ENCODE peak calls at places on chromosomes 5 and 9, in four cellular contexts. T is tibial artery, Y is spleen, Q is GM23338. S is an unnamed sample.

GRCh38 chr5:176863041-176863764 is 35.9 kb downstream of the HK3 start:
- DNase-seq in Q (no peak), Y (no peak), T (no peak), S (no peak)

GRCh38 chr9:17134396-17134842 is 421 bp upstream of the CNTLN start:
- DNase-seq in T (no peak), Y (no peak), Q (no peak), S (no peak)

GRCh38 chr9:117403848-117404247 is 11.0 kb downstream of the ASTN2 start:
- DNase-seq in Y (no peak), T (no peak), Q (peak; percentile 41), S (no peak)

GRCh38 chr5:68730220-68731010 is 363.4 kb upstream of the SLC30A5 start:
- DNase-seq in Y (no peak), T (no peak), Q (no peak), S (peak; percentile 33)

GRCh38 chr5:60945760-60946253 is 802 bp downstream of the NDUFAF2 start:
- DNase-seq in Y (no peak), T (peak; percentile 69), Q (peak; percentile 55), S (peak; percentile 10)

GRCh38 chr9:134333874-134334581 is 7.8 kb downstream of the RXRA start:
- DNase-seq in Y (no peak), T (no peak), Q (no peak), S (no peak)

GRCh38 chr9:18800579-18800978 is 232.4 kb downstream of the SAXO1 start:
- DNase-seq in T (no peak), Q (no peak), Y (no peak), S (no peak)

GRCh38 chr5:36692791-36693763 is 86.7 kb downstream of the SLC1A3 start:
- DNase-seq in Q (peak; percentile 96), T (peak; percentile 87), Y (peak; percentile 92), S (peak; percentile 43)

GRCh38 chr9:103867886-103868285 is 226.2 kb upstream of the SMC2 start:
- DNase-seq in Y (no peak), T (no peak), Q (no peak), S (no peak)

GRCh38 chr5:1468247-1468612 is 23.0 kb upstream of the SLC6A3 start:
- DNase-seq in T (no peak), Y (no peak), Q (peak; percentile 79), S (no peak)

GRCh38 chr5:77645158-77645994 is 6.9 kb upstream of the OTP start:
- DNase-seq in Y (peak; percentile 87), T (no peak), Q (peak; percentile 72), S (no peak)

GRCh38 chr5:68746220-68747076 is 347.4 kb upstream of the SLC30A5 start:
- DNase-seq in Q (no peak), T (no peak), Y (no peak), S (no peak)

GRCh38 chr9:6383551-6384225 is 29.3 kb upstream of the UHRF2 start:
- DNase-seq in Y (no peak), Q (no peak), T (no peak), S (peak; percentile 24)

GRCh38 chr5:174735498-174736350 is 11.3 kb downstream of the MSX2 start:
- DNase-seq in T (no peak), Y (no peak), Q (peak; percentile 76), S (no peak)
- TF ChIP-seq CTCF in T (peak; percentile 33), Y (no peak), Q (peak; percentile 74), S (peak; percentile 62)

DNA sequence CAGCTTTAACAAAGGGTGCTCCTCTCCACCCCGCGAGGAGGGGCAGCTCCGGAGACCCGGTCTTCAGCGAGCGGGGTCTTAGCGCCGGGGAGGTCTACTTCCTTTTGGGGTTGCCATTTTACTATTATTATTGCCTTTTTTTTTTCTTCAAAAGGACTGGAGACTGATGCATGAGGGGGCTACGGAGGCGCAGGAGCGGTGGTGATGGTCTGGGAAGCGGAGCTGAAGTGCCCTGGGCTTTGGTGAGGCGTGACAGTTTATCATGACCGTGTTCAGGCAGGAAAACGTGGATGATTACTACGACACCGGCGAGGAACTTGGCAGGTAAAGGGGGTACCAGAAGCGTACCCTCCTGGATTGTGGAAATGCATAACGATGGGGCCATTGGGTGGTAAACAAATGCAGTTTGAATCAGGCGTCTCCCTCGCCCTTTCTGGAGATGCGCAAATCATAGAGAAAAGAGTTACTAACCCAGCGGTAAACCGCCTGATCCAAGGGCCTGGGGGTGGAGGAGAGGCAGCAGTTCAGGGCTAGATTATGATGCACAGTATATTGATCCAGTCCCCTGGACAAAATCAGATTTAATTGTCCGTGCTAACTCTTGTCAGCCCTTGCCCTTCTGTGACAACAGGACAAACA is 1.3 kb downstream of the DAPK1 start:
- DNase-seq in Y (no peak), Q (peak; percentile 38), T (no peak), S (no peak)
- H3K27ac ChIP-seq in Y (peak overlapping the region; percentile 54), Q (peak overlapping the region; percentile 57), T (peak overlapping the region; percentile 53), S (no peak overlapping the region)

GRCh38 chr9:105144076-105144475 is 100.4 kb upstream of the SLC44A1 start:
- DNase-seq in Y (no peak), Q (no peak), T (no peak), S (no peak)

GRCh38 chr9:105141448-105142101 is 102.9 kb upstream of the SLC44A1 start:
- DNase-seq in Y (no peak), T (no peak), Q (no peak), S (no peak)

GRCh38 chr9:105142406-105143092 is 101.9 kb upstream of the SLC44A1 start:
- DNase-seq in T (no peak), Q (no peak), Y (no peak), S (no peak)

GRCh38 chr9:105132576-105132975 is 111.9 kb upstream of the SLC44A1 start:
- DNase-seq in Q (no peak), Y (no peak), T (no peak), S (no peak)

GRCh38 chr9:105138306-105138801 is 106.1 kb upstream of the SLC44A1 start:
- DNase-seq in T (no peak), Q (peak; percentile 72), Y (no peak), S (no peak)
- H3K4me3 ChIP-seq in T (no peak overlapping the region), Q (peak overlapping the region; percentile 24), Y (no peak overlapping the region), S (no peak overlapping the region)

GRCh38 chr5:32519508-32519907 is 65.8 kb upstream of the SUB1 start:
- DNase-seq in Y (no peak), Q (no peak), T (no peak), S (no peak)
- TF ChIP-seq CTCF in Y (no peak), Q (no peak), T (no peak), S (no peak)

GRCh38 chr9:136961279-136962065 is 9.4 kb downstream of the LCN12 start:
- DNase-seq in Y (no peak), T (no peak), Q (no peak), S (no peak)

GRCh38 chr9:136962163-136962562 is 10.1 kb downstream of the LCN12 start:
- DNase-seq in T (no peak), Y (no peak), Q (no peak), S (no peak)

GRCh38 chr9:136958898-136959850 is 7.1 kb downstream of the LCN12 start:
- DNase-seq in Y (no peak), T (no peak), Q (no peak), S (no peak)

GRCh38 chr9:136960212-136960937 is 8.3 kb downstream of the LCN12 start:
- DNase-seq in T (no peak), Q (no peak), Y (no peak), S (no peak)

DNA sequence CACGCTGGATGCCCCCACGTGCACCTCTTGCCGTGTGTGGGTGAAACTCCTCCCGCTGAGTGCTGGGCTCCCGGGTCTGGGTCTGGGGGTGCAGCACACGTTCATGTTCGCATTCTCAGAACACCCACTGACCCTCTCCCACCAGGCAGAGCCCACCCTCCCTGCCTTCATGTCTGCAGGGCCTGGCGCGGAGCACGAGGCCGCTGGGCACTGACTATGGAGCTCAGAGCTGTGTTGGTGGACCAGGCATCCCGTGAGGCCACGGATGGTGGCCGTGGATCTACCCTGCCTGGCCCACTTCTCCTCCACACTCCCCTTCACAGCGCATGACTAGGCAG is 8.8 kb downstream of the LCN12 start:
- DNase-seq in Q (no peak), T (no peak), Y (no peak), S (no peak)
- H3K27ac ChIP-seq in Q (no peak overlapping the region), T (peak overlapping the region; percentile 47), Y (peak overlapping the region; percentile 41), S (no peak overlapping the region)

DNA sequence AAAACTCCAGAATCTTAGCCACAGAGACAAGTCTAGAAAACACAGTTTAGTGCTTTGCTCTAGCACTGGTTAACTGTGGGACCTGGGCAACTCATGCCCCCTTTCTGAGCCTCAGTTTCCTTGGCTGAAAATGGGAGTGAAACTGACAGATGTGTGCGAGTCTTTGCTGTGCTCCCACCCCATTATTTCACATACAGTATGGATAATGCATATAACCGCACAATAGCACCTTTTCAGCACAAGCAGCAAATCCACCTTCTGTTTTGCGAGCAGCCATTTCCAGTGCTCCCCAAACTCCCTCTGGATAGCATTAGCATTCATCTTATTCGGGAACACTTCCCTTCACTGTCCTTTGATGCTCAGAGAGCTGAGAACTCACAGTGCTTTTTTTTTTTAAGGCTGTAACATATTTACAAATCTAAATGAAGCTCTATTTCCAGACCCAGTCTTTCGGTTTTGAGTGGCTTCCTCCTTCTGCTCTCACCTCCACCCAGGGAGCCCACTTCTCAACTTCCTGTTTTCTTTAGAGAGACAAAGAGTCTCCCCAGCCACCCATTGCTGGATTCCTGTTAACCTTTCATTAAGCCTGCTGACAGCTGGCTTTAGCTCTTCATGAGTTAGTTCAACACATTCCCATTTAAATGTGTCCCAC is 49.2 kb downstream of the TIMD4 start:
- DNase-seq in T (no peak), Q (peak; percentile 95), Y (no peak), S (no peak)
- H3K4me3 ChIP-seq in T (no peak overlapping the region), Q (no peak overlapping the region), Y (no peak overlapping the region), S (no peak overlapping the region)

GRCh38 chr9:108889649-108890067 is 27.6 kb downstream of the ACTL7A start:
- DNase-seq in Y (no peak), Q (peak; percentile 10), T (no peak), S (no peak)
- TF ChIP-seq CTCF in Y (no peak), Q (no peak), T (no peak), S (peak; percentile 15)

DNA sequence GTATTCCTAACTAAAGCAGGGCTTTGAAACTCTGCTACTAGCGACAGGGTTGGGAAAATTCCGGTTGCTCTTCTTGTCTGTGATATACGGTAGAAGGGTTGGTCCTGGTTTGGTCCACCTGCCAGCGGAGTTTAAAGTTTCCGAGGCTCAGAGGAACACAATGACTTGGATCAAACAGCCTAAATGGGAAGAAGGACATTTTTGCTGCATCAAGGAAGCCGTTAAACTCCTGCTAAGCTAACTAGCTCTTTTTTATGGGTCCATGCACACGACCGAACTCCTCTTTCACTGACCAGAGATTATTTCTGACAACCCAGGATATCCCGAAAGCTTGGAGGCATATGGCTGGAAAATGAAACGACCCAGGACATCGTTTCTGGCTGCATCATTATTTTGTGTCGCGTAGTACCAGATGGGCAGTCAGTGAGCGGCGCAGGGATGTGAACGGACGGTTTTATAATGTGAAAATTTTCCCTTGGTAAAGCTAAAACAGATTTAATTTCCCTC is at the start of gene LURAP1L:
- DNase-seq in T (peak; percentile 80), Y (no peak), Q (peak; percentile 85), S (peak; percentile 50)
- H3K27ac ChIP-seq in T (peak within 1 kb of the TSS; percentile 97), Y (peak within 1 kb of the TSS; percentile 76), Q (no peak within 1 kb of the TSS), S (peak within 1 kb of the TSS; percentile 89)

DNA sequence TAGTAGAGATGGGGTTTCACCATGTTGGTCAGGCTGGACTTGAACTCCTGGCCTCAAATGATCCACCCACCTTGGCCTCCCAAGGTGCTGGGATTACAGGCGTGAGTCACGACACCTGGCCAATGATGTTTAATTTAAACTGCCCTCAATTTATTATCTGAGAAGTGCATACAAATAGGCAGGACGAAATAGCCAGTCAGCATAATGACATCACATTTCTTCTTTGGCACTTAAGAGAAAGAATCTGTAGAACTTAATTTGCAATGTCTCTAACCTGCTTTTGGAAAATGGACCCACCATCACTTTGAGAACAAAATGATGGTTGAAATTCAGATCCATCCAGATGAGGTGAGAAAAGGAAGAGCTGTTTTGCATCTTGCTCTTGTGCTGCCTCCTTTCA is 52.5 kb upstream of the ZNF608 start:
- DNase-seq in Y (no peak), T (no peak), Q (no peak), S (no peak)
- H3K4me3 ChIP-seq in Y (no peak overlapping the region), T (no peak overlapping the region), Q (no peak overlapping the region), S (no peak overlapping the region)

GRCh38 chr5:32465076-32465475 is 20.5 kb upstream of the ZFR start:
- DNase-seq in Y (no peak), Q (peak; percentile 22), T (no peak), S (no peak)
- TF ChIP-seq CTCF in Y (no peak), Q (peak; percentile 38), T (no peak), S (no peak)